ENCODE peak calls at places on chromosomes 5 and 9, in four cellular contexts. F is transverse colon, D is suprapubic skin, U is right atrium auricular region. J is an unnamed sample. For H3K4me1, the result is how much of the 10 kb centered on the place peaks cover.

GRCh38 chr5:148482196-148482595 is 98.4 kb downstream of the FBXO38 start:
- DNase-seq in D (no peak), U (no peak), F (no peak), J (no peak)

GRCh38 chr5:83714780-83715179 is 5.9 kb downstream of the HAPLN1 start:
- DNase-seq in F (no peak), U (no peak), D (no peak), J (no peak)

GRCh38 chr5:170552486-170553122 is 48.8 kb downstream of the KCNIP1 start:
- DNase-seq in F (peak), U (peak), D (no peak), J (no peak)

GRCh38 chr9:121246821-121247511 is 21.0 kb upstream of the GSN start:
- DNase-seq in D (no peak), F (no peak), U (peak), J (no peak)

GRCh38 chr5:56291058-56291404 is 57.9 kb upstream of the ANKRD55 start:
- DNase-seq in D (no peak), F (no peak), U (no peak), J (no peak)

GRCh38 chr5:40191041-40191550 is 488.6 kb upstream of the PTGER4 start:
- DNase-seq in D (no peak), F (no peak), U (no peak), J (no peak)

GRCh38 chr5:7947301-7947700 is 78.4 kb downstream of the MTRR start:
- DNase-seq in F (no peak), U (no peak), D (no peak), J (no peak)

GRCh38 chr9:5851445-5851844 is 18.5 kb upstream of the ERMP1 start:
- DNase-seq in F (peak), D (no peak), U (no peak), J (no peak)

GRCh38 chr5:128083033-128083810 is at the start of gene SLC12A2:
- DNase-seq in D (peak), U (peak), F (peak), J (peak)

GRCh38 chr5:150184990-150185952 is 4.6 kb upstream of the SLC6A7 start:
- DNase-seq in D (no peak), F (peak), U (no peak), J (no peak)

GRCh38 chr5:133801955-133802751 is 166.3 kb downstream of the C5orf15 start:
- DNase-seq in U (peak), F (no peak), D (no peak), J (no peak)

GRCh38 chr9:19975499-19975898 is 186.7 kb upstream of the SLC24A2 start:
- DNase-seq in U (no peak), D (no peak), F (no peak), J (no peak)

DNA sequence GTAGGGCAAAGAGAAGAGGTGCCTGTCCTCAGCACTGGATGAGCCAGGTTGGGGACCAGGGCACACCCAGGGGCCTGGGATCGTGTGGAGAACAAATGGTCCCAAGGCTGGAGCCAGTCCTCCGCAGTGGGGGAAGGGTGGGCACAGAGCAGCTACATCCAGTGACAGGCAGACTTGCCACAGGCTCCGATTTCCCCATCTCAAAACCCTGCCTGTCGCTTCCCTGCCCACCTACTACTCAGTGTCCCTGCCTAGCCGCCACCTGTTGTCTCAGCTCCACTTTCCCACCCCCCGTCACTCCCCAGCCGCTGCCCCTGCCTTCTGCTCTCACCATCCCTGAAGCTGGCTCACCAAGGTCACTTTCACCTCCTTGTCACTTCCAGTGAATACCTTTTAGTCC is 13.9 kb upstream of the ENHO start:
- DNase-seq in F (no peak), U (peak), D (no peak), J (no peak)
- H3K4me1 ChIP-seq in F (under half), U (under half), D (under half), J (under half)

DNA sequence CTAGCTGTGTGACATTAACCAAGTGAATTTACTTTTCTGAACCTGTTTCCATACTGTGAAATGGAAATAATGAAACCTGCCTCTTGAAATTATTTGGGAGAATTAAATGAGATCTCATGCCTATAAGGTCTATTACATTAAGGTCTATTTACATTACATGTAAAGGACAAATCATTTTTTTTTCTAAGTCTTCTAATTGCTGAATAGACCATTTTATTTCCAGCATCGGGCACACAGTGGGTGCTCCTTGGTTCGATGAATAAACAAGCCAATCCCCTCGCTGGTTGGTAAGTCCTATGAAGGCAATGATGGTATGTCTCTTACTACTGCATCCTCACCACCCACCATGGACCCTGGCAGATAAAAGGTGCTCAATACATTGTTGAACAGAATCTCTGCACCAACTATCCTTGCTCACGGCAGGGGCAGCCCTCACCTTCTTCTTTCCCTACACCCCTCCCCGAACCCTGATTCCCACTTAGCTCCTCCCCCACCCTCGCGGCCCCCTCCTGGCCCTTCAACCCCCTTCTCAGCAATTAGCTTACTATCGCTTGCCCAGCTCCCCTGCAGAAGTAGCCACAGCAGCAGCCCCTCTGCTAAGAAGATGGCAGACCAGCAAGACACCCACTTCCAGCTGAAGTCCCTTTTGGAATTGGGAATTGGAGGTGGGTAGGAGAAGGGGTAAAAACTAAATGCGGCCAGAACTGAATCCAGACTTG is 3.0 kb downstream of the PCDH1 start:
- DNase-seq in U (no peak), D (no peak), F (no peak), J (no peak)
- H3K4me1 ChIP-seq in U (half or more), D (half or more), F (under half), J (under half)

GRCh38 chr9:105693435-105694275 is 686 bp upstream of the TMEM38B start:
- DNase-seq in D (no peak), U (no peak), F (no peak), J (no peak)
- H3K4me1 ChIP-seq in D (under half), U (under half), F (under half), J (under half)

DNA sequence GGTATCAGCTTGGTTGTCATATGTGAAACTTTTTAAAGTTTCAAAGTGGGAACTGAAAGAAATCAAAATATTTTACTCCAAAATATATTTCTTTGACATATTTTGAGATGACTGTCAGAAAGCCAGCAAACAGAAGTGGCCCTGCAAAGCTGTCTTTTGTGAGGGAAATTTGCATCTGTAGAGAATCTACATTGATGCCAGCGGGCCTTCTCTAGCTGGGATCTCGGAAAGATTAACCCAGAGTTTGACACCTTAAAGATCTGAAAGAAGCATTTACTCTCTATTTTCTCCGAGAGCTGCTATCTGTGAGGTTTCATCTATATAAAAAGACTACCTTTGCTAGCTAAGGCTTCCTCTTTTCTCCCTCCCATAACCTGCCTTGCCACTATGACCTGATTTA is 303.6 kb downstream of the FBXL17 start:
- DNase-seq in D (no peak), U (no peak), F (no peak), J (no peak)
- H3K4me1 ChIP-seq in D (under half), U (under half), F (under half), J (under half)

GRCh38 chr9:130845901-130846381 is 10.9 kb downstream of the ABL1 start:
- DNase-seq in U (no peak), F (no peak), D (no peak), J (no peak)

GRCh38 chr9:130842547-130842946 is 7.5 kb downstream of the ABL1 start:
- DNase-seq in F (no peak), U (no peak), D (no peak), J (no peak)

GRCh38 chr9:130843049-130843908 is 8.2 kb downstream of the ABL1 start:
- DNase-seq in F (no peak), U (peak), D (no peak), J (no peak)

GRCh38 chr9:130845254-130845653 is 10.2 kb downstream of the ABL1 start:
- DNase-seq in U (peak), D (no peak), F (no peak), J (no peak)

DNA sequence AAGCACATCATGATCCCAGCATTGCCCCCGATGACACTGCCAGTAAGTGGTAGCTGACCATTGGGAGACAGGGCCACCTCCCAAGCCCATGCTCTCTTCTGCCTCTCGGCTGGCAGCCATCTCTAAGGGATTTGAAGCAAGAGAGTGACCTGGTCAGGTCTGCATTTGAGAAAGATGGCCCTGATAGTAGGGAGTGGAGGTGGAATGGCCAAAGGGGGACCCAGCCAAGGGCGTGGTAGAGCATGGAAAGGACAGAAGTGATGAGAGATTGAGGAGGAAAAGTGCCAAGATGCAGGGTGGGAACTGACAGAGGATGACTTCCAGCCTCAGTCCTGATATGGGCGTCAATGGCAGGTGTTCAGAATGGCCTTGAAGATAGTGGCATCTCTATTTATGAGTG is 9.0 kb downstream of the ABL1 start:
- DNase-seq in D (no peak), U (peak), F (no peak), J (no peak)
- H3K4me1 ChIP-seq in D (half or more), U (half or more), F (under half), J (under half)

GRCh38 chr5:136147632-136148031 is 15.0 kb downstream of the SMAD5 start:
- DNase-seq in U (no peak), F (no peak), D (no peak), J (no peak)
- H3K4me1 ChIP-seq in U (half or more), F (under half), D (half or more), J (under half)

GRCh38 chr5:119333421-119333851 is 22.4 kb upstream of the TNFAIP8 start:
- DNase-seq in F (no peak), U (no peak), D (no peak), J (no peak)

GRCh38 chr5:119336846-119337564 is 18.8 kb upstream of the TNFAIP8 start:
- DNase-seq in D (no peak), F (no peak), U (no peak), J (no peak)

GRCh38 chr5:119332978-119333401 is 22.8 kb upstream of the TNFAIP8 start:
- DNase-seq in D (no peak), F (no peak), U (no peak), J (no peak)

GRCh38 chr5:119336262-119336661 is 19.6 kb upstream of the TNFAIP8 start:
- DNase-seq in F (no peak), D (no peak), U (no peak), J (no peak)

DNA sequence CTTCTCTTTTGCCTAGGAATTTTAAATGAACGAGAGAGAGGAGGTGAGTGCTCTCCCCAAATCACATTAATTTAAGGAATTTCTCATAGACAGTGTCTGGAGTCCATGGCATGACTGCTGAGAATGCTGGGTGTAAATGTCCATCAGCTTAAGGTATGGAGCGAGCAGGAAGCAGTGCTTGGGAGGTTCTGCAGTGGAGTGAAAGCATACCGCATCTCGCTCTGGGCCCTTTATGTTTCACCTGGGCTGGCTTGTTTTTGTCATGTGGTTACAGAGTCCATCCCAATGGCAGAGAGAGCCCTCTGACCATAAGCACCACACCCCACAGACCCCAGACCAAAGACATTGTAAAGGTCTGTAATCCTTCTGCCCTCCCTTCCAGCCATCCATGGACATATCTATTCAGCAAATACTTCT is 20.6 kb upstream of the TNFAIP8 start:
- DNase-seq in U (no peak), D (no peak), F (no peak), J (no peak)
- H3K4me1 ChIP-seq in U (under half), D (half or more), F (under half), J (half or more)

GRCh38 chr5:132549586-132549985 is 6.3 kb upstream of the IL5 start:
- DNase-seq in D (no peak), U (no peak), F (no peak), J (no peak)
- H3K4me1 ChIP-seq in D (under half), U (under half), F (under half), J (under half)

J was measured in CD4-positive, CD25-positive, alpha-beta regulatory T cell.